ENCODE peak calls at places on chromosomes 2 and 18, in nine cellular contexts. One of them, this sample, is unnamed.

GRCh38 chr2:38178556-38179419 is 102.8 kb upstream of the CYP1B1 start:
- DNase-seq in left colon: no peak
- DNase-seq in uterus: no peak
- DNase-seq in naive B cell: no peak
- DNase-seq in endothelial cell of umbilical vein: peak; percentile 3
- DNase-seq in CD8-positive, alpha-beta memory T cell: no peak
- DNase-seq in astrocyte of the cerebellum: no peak
- DNase-seq in NCI-H2081: no peak
- DNase-seq in neural crest cell: no peak
- DNase-seq in this sample: peak; percentile 68

GRCh38 chr18:21069468-21069867 is 42.1 kb downstream of the ROCK1 start:
- DNase-seq in left colon: no peak
- DNase-seq in uterus: no peak
- DNase-seq in naive B cell: no peak
- DNase-seq in endothelial cell of umbilical vein: no peak
- DNase-seq in CD8-positive, alpha-beta memory T cell: no peak
- DNase-seq in astrocyte of the cerebellum: no peak
- DNase-seq in NCI-H2081: no peak
- DNase-seq in neural crest cell: no peak
- DNase-seq in this sample: no peak

GRCh38 chr2:68828887-68829708 is 42.1 kb downstream of the BMP10 start:
- DNase-seq in left colon: peak; percentile 96
- DNase-seq in uterus: peak; percentile 93
- DNase-seq in naive B cell: peak; percentile 42
- DNase-seq in endothelial cell of umbilical vein: peak; percentile 99
- DNase-seq in CD8-positive, alpha-beta memory T cell: peak; percentile 75
- DNase-seq in astrocyte of the cerebellum: peak; percentile 81
- DNase-seq in NCI-H2081: no peak
- DNase-seq in neural crest cell: no peak
- DNase-seq in this sample: no peak

GRCh38 chr2:240576436-240577205 is 8.3 kb downstream of the RNPEPL1 start:
- DNase-seq in left colon: no peak
- DNase-seq in uterus: no peak
- DNase-seq in naive B cell: no peak
- DNase-seq in endothelial cell of umbilical vein: no peak
- DNase-seq in CD8-positive, alpha-beta memory T cell: no peak
- DNase-seq in astrocyte of the cerebellum: no peak
- DNase-seq in NCI-H2081: no peak
- DNase-seq in neural crest cell: no peak
- DNase-seq in this sample: no peak

GRCh38 chr2:20040489-20041172 is 10.8 kb downstream of the LAPTM4A start:
- DNase-seq in left colon: no peak
- DNase-seq in uterus: no peak
- DNase-seq in naive B cell: no peak
- DNase-seq in endothelial cell of umbilical vein: peak; percentile 85
- DNase-seq in CD8-positive, alpha-beta memory T cell: no peak
- DNase-seq in astrocyte of the cerebellum: no peak
- DNase-seq in NCI-H2081: peak; percentile 16
- DNase-seq in neural crest cell: no peak
- DNase-seq in this sample: no peak

GRCh38 chr2:71064754-71065621 is 3.5 kb upstream of the NAGK start:
- DNase-seq in left colon: no peak
- DNase-seq in uterus: no peak
- DNase-seq in naive B cell: peak; percentile 54
- DNase-seq in endothelial cell of umbilical vein: no peak
- DNase-seq in CD8-positive, alpha-beta memory T cell: no peak
- DNase-seq in astrocyte of the cerebellum: no peak
- DNase-seq in NCI-H2081: no peak
- DNase-seq in neural crest cell: no peak
- DNase-seq in this sample: peak; percentile 80

GRCh38 chr2:133972786-133973185 is 281.1 kb upstream of the MGAT5 start:
- DNase-seq in left colon: no peak
- DNase-seq in uterus: no peak
- DNase-seq in naive B cell: no peak
- DNase-seq in endothelial cell of umbilical vein: no peak
- DNase-seq in CD8-positive, alpha-beta memory T cell: no peak
- DNase-seq in astrocyte of the cerebellum: peak; percentile 5
- DNase-seq in NCI-H2081: no peak
- DNase-seq in neural crest cell: no peak
- DNase-seq in this sample: no peak

GRCh38 chr2:43059183-43059897 is 167.1 kb downstream of the ZFP36L2 start:
- DNase-seq in left colon: peak; percentile 47
- DNase-seq in uterus: peak; percentile 71
- DNase-seq in naive B cell: no peak
- DNase-seq in endothelial cell of umbilical vein: peak; percentile 83
- DNase-seq in CD8-positive, alpha-beta memory T cell: peak; percentile 75
- DNase-seq in astrocyte of the cerebellum: peak; percentile 88
- DNase-seq in NCI-H2081: peak; percentile 83
- DNase-seq in neural crest cell: no peak
- DNase-seq in this sample: peak; percentile 70

GRCh38 chr2:134295441-134295840 is 41.6 kb downstream of the MGAT5 start:
- DNase-seq in left colon: no peak
- DNase-seq in uterus: no peak
- DNase-seq in naive B cell: no peak
- DNase-seq in endothelial cell of umbilical vein: peak; percentile 34
- DNase-seq in CD8-positive, alpha-beta memory T cell: no peak
- DNase-seq in astrocyte of the cerebellum: no peak
- DNase-seq in NCI-H2081: no peak
- DNase-seq in neural crest cell: no peak
- DNase-seq in this sample: no peak

GRCh38 chr2:53945538-53945937 is 25.3 kb downstream of the PSME4 start:
- DNase-seq in left colon: no peak
- DNase-seq in uterus: no peak
- DNase-seq in naive B cell: no peak
- DNase-seq in endothelial cell of umbilical vein: no peak
- DNase-seq in CD8-positive, alpha-beta memory T cell: no peak
- DNase-seq in astrocyte of the cerebellum: no peak
- DNase-seq in NCI-H2081: no peak
- DNase-seq in neural crest cell: no peak
- DNase-seq in this sample: no peak

GRCh38 chr2:129896226-129897100 is 83.0 kb upstream of the RAB6C start:
- DNase-seq in left colon: no peak
- DNase-seq in uterus: no peak
- DNase-seq in naive B cell: no peak
- DNase-seq in endothelial cell of umbilical vein: no peak
- DNase-seq in CD8-positive, alpha-beta memory T cell: no peak
- DNase-seq in astrocyte of the cerebellum: no peak
- DNase-seq in NCI-H2081: no peak
- DNase-seq in neural crest cell: no peak
- DNase-seq in this sample: no peak

GRCh38 chr2:24439280-24439970 is 51.6 kb upstream of the NCOA1 start:
- DNase-seq in left colon: no peak
- DNase-seq in uterus: no peak
- DNase-seq in naive B cell: no peak
- DNase-seq in endothelial cell of umbilical vein: no peak
- DNase-seq in CD8-positive, alpha-beta memory T cell: no peak
- DNase-seq in astrocyte of the cerebellum: no peak
- DNase-seq in NCI-H2081: no peak
- DNase-seq in neural crest cell: no peak
- DNase-seq in this sample: no peak

GRCh38 chr2:175317741-175318140 is 136.2 kb upstream of the ATP5MC3 start:
- DNase-seq in left colon: no peak
- DNase-seq in uterus: no peak
- DNase-seq in naive B cell: no peak
- DNase-seq in endothelial cell of umbilical vein: no peak
- DNase-seq in CD8-positive, alpha-beta memory T cell: no peak
- DNase-seq in astrocyte of the cerebellum: no peak
- DNase-seq in NCI-H2081: no peak
- DNase-seq in neural crest cell: no peak
- DNase-seq in this sample: no peak

GRCh38 chr2:183812091-183812490 is 687.8 kb downstream of the NUP35 start:
- DNase-seq in left colon: no peak
- DNase-seq in uterus: no peak
- DNase-seq in naive B cell: no peak
- DNase-seq in endothelial cell of umbilical vein: no peak
- DNase-seq in CD8-positive, alpha-beta memory T cell: no peak
- DNase-seq in astrocyte of the cerebellum: no peak
- DNase-seq in NCI-H2081: no peak
- DNase-seq in neural crest cell: no peak
- DNase-seq in this sample: no peak

GRCh38 chr2:197198890-197199289 is 111.7 kb downstream of the ANKRD44 start:
- DNase-seq in left colon: peak; percentile 58
- DNase-seq in uterus: peak; percentile 36
- DNase-seq in naive B cell: peak; percentile 87
- DNase-seq in endothelial cell of umbilical vein: no peak
- DNase-seq in CD8-positive, alpha-beta memory T cell: peak; percentile 97
- DNase-seq in astrocyte of the cerebellum: no peak
- DNase-seq in NCI-H2081: no peak
- DNase-seq in neural crest cell: no peak
- DNase-seq in this sample: peak; percentile 98

GRCh38 chr18:32910694-32911296 is 138.0 kb upstream of the KLHL14 start:
- DNase-seq in left colon: no peak
- DNase-seq in uterus: no peak
- DNase-seq in naive B cell: no peak
- DNase-seq in endothelial cell of umbilical vein: no peak
- DNase-seq in CD8-positive, alpha-beta memory T cell: no peak
- DNase-seq in astrocyte of the cerebellum: no peak
- DNase-seq in NCI-H2081: no peak
- DNase-seq in neural crest cell: no peak
- DNase-seq in this sample: no peak

GRCh38 chr18:21183670-21184069 is 58.4 kb upstream of the GREB1L start:
- DNase-seq in left colon: no peak
- DNase-seq in uterus: no peak
- DNase-seq in naive B cell: no peak
- DNase-seq in endothelial cell of umbilical vein: no peak
- DNase-seq in CD8-positive, alpha-beta memory T cell: no peak
- DNase-seq in astrocyte of the cerebellum: no peak
- DNase-seq in NCI-H2081: no peak
- DNase-seq in neural crest cell: no peak
- DNase-seq in this sample: no peak

GRCh38 chr2:236580746-236581355 is 11.2 kb downstream of the ACKR3 start:
- DNase-seq in left colon: no peak
- DNase-seq in uterus: no peak
- DNase-seq in naive B cell: no peak
- DNase-seq in endothelial cell of umbilical vein: no peak
- DNase-seq in CD8-positive, alpha-beta memory T cell: no peak
- DNase-seq in astrocyte of the cerebellum: no peak
- DNase-seq in NCI-H2081: no peak
- DNase-seq in neural crest cell: no peak
- DNase-seq in this sample: no peak

GRCh38 chr2:102050854-102051391 is 59.2 kb downstream of the IL1R2 start:
- DNase-seq in left colon: peak; percentile 55
- DNase-seq in uterus: peak; percentile 89
- DNase-seq in naive B cell: no peak
- DNase-seq in endothelial cell of umbilical vein: peak; percentile 86
- DNase-seq in CD8-positive, alpha-beta memory T cell: no peak
- DNase-seq in astrocyte of the cerebellum: peak; percentile 57
- DNase-seq in NCI-H2081: no peak
- DNase-seq in neural crest cell: no peak
- DNase-seq in this sample: no peak